ENCODE peak calls at places on chromosomes 1 and 21, in six cellular contexts. E is IMR-90, R is cardiac muscle cell, F is epithelial cell of esophagus, J is AG10803, G is stomach. H is an unnamed sample.

GRCh38 chr1:38570576-38570975 is 289.0 kb downstream of the RRAGC start:
- DNase-seq in E (no peak), R (no peak), F (no peak), J (no peak), G (no peak), H (no peak)

GRCh38 chr21:32411366-32412161 is 942 bp upstream of the EVA1C start:
- DNase-seq in E (peak), R (peak), F (peak), J (peak), G (peak), H (peak)

GRCh38 chr1:64186138-64186897 is 17.1 kb upstream of the UBE2U start:
- DNase-seq in E (no peak), R (no peak), F (peak), J (no peak), G (peak), H (no peak)

GRCh38 chr21:42319851-42320602 is 4.8 kb upstream of the TFF3 start:
- DNase-seq in E (no peak), R (no peak), F (no peak), J (no peak), G (no peak), H (no peak)

GRCh38 chr1:18928406-18928805 is 26.1 kb upstream of the ALDH4A1 start:
- DNase-seq in E (no peak), R (no peak), F (no peak), J (no peak), G (no peak), H (no peak)

GRCh38 chr1:62240651-62241050 is 46.0 kb downstream of the L1TD1 start:
- DNase-seq in E (no peak), R (no peak), F (no peak), J (no peak), G (no peak), H (no peak)

GRCh38 chr21:45546636-45547203 is 4.5 kb upstream of the SLC19A1 start:
- DNase-seq in E (no peak), R (no peak), F (no peak), J (no peak), G (no peak), H (peak)

GRCh38 chr21:44911384-44912157 is 9.1 kb downstream of the ITGB2 start:
- DNase-seq in E (no peak), R (no peak), F (peak), J (no peak), G (peak), H (peak)

GRCh38 chr1:230127105-230128054 is 60.3 kb downstream of the GALNT2 start:
- DNase-seq in E (no peak), R (no peak), F (no peak), J (no peak), G (no peak), H (no peak)

GRCh38 chr1:225845633-225846259 is 35.8 kb downstream of the EPHX1 start:
- DNase-seq in E (peak), R (peak), F (peak), J (peak), G (peak), H (peak)

GRCh38 chr21:28561772-28562171 is 430.9 kb downstream of the LTN1 start:
- DNase-seq in E (no peak), R (no peak), F (no peak), J (no peak), G (no peak), H (no peak)

GRCh38 chr1:162551969-162552683 is 9.4 kb upstream of the UAP1 start:
- DNase-seq in E (no peak), R (peak), F (no peak), J (peak), G (no peak), H (no peak)

GRCh38 chr1:234231061-234231892 is 142.0 kb upstream of the COA6 start:
- DNase-seq in E (no peak), R (no peak), F (no peak), J (no peak), G (no peak), H (no peak)

GRCh38 chr1:226029568-226030225 is 30.6 kb upstream of the SDE2 start:
- DNase-seq in E (no peak), R (no peak), F (no peak), J (no peak), G (no peak), H (no peak)

GRCh38 chr1:32263744-32264143 is 12.7 kb downstream of the LCK start:
- DNase-seq in E (no peak), R (no peak), F (no peak), J (no peak), G (no peak), H (no peak)

GRCh38 chr21:42474043-42474831 is 21.8 kb downstream of the RSPH1 start:
- DNase-seq in E (no peak), R (peak), F (peak), J (no peak), G (peak), H (peak)

GRCh38 chr21:28138272-28138671 is 854.4 kb downstream of the LTN1 start:
- DNase-seq in E (peak), R (no peak), F (no peak), J (peak), G (no peak), H (no peak)

GRCh38 chr1:201917362-201918033 is 28.8 kb downstream of the SHISA4 start:
- DNase-seq in E (peak), R (peak), F (peak), J (peak), G (no peak), H (peak)

GRCh38 chr1:228274452-228275153 is 66.8 kb downstream of the OBSCN start:
- DNase-seq in E (no peak), R (no peak), F (no peak), J (no peak), G (no peak), H (no peak)

GRCh38 chr1:41371630-41372599 is 10.7 kb downstream of the FOXO6 start:
- DNase-seq in E (no peak), R (no peak), F (no peak), J (no peak), G (no peak), H (peak)

GRCh38 chr1:200628223-200628868 is 7.8 kb upstream of the KIF14 start:
- DNase-seq in E (no peak), R (no peak), F (no peak), J (no peak), G (no peak), H (no peak)

GRCh38 chr21:44982558-44983244 is 42.9 kb downstream of the SLX9 start:
- DNase-seq in E (peak), R (peak), F (peak), J (no peak), G (peak), H (peak)

GRCh38 chr1:246790833-246791232 is 66.6 kb downstream of the SCCPDH start:
- DNase-seq in E (no peak), R (no peak), F (no peak), J (no peak), G (no peak), H (peak)

GRCh38 chr1:100036718-100037664 is 67.2 kb downstream of the SLC35A3 start:
- DNase-seq in E (peak), R (peak), F (peak), J (peak), G (no peak), H (no peak)

GRCh38 chr1:27348861-27349783 is 7.3 kb downstream of the SYTL1 start:
- DNase-seq in E (no peak), R (peak), F (peak), J (no peak), G (peak), H (no peak)

GRCh38 chr1:11893907-11894251 is 32.3 kb downstream of the KIAA2013 start:
- DNase-seq in E (peak), R (peak), F (peak), J (peak), G (peak), H (no peak)

GRCh38 chr1:27235827-27236226 is 1.4 kb downstream of the WDTC1 start:
- DNase-seq in E (peak), R (peak), F (peak), J (peak), G (no peak), H (no peak)

GRCh38 chr21:43331962-43332458 is 94.9 kb downstream of the SIK1 start:
- DNase-seq in E (peak), R (peak), F (peak), J (peak), G (no peak), H (peak)

GRCh38 chr1:84871181-84871580 is 21.8 kb downstream of the LPAR3 start:
- DNase-seq in E (no peak), R (no peak), F (no peak), J (peak), G (no peak), H (no peak)

GRCh38 chr1:114137497-114137896 is 16.2 kb downstream of the SYT6 start:
- DNase-seq in E (no peak), R (no peak), F (no peak), J (no peak), G (no peak), H (no peak)

GRCh38 chr1:168674252-168674651 is 54.8 kb downstream of the DPT start:
- DNase-seq in E (no peak), R (no peak), F (no peak), J (no peak), G (no peak), H (no peak)

GRCh38 chr1:169250022-169250421 is 117.6 kb downstream of the NME7 start:
- DNase-seq in E (peak), R (peak), F (peak), J (no peak), G (no peak), H (no peak)

GRCh38 chr1:222195857-222196256 is 352.0 kb downstream of the HHIPL2 start:
- DNase-seq in E (peak), R (no peak), F (peak), J (no peak), G (no peak), H (no peak)

GRCh38 chr1:45843474-45843905 is 40.1 kb downstream of the MAST2 start:
- DNase-seq in E (peak), R (peak), F (peak), J (peak), G (no peak), H (no peak)

GRCh38 chr1:67674260-67675011 is 10.6 kb upstream of the GADD45A start:
- DNase-seq in E (peak), R (peak), F (no peak), J (peak), G (no peak), H (no peak)

GRCh38 chr1:240426056-240426455 is 185.9 kb downstream of the GREM2 start:
- DNase-seq in E (no peak), R (no peak), F (no peak), J (peak), G (no peak), H (no peak)

GRCh38 chr1:168443899-168444298 is 99.9 kb downstream of the XCL2 start:
- DNase-seq in E (no peak), R (no peak), F (no peak), J (no peak), G (no peak), H (no peak)

GRCh38 chr1:13869172-13869797 is 169.3 kb downstream of the PRDM2 start:
- DNase-seq in E (no peak), R (no peak), F (no peak), J (no peak), G (no peak), H (no peak)

GRCh38 chr1:173420330-173420806 is 56.8 kb upstream of the PRDX6 start:
- DNase-seq in E (peak), R (peak), F (peak), J (peak), G (peak), H (no peak)

GRCh38 chr1:15701784-15702183 is 17.7 kb downstream of the PLEKHM2 start:
- DNase-seq in E (no peak), R (no peak), F (no peak), J (no peak), G (no peak), H (no peak)
- H3K4me3 ChIP-seq in E (no peak), R (no peak), F (no peak), J (no peak), G (no peak), H (no peak)

GRCh38 chr1:154481058-154481457 is 21.0 kb upstream of the TDRD10 start:
- DNase-seq in E (no peak), R (no peak), F (no peak), J (no peak), G (peak), H (no peak)
- TF ChIP-seq CTCF in E (no peak), R (no peak), F (no peak), J (no peak), G (no peak), H (no peak)

DNA sequence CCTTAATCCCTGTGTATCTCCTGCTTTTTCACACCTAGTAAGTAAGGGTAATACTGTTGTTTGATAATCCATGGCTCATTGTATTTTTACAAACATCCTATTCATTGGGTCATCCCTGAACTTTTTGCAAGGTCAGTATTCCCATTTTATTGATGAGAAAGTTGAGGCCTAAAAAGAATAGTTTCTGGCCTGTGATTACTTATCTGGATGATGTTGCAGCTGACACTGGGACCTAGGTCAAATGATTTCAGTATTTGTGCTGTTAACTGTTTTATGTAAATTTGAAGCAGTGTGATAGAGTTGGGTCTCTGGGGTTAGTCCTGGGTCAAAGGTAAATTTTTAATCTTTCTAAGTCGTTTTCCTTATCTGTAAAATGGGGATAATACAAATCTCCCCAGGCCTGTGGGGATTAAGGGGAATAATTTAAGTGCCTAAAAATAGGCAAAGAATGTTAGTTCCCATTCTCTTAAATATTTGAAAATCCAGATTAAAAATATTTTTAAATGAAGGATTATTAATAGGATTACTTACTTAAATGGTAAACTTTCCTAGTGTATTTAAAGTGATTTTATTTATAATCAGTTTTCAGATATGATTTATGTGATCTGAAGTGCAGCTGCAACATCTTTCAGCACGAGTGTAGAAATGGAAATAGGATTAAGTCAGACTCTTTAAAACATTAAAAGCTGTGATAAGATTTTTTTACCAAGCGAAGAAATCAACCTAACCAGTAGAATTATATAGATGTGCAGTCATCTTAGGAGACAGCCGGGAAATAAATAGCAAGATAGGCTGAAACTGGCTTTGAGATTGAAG is 4.3 kb downstream of the PPP2R5A start:
- DNase-seq in E (no peak), R (no peak), F (no peak), J (no peak), G (no peak), H (no peak)
- H3K4me3 ChIP-seq in E (no peak), R (no peak), F (no peak), J (no peak), G (no peak), H (peak)

GRCh38 chr1:170881268-170882265 is 53.8 kb upstream of the MROH9 start:
- DNase-seq in E (peak), R (peak), F (peak), J (peak), G (no peak), H (no peak)
- TF ChIP-seq CTCF in E (peak), R (peak), F (peak), J (peak), G (peak), H (peak)

DNA sequence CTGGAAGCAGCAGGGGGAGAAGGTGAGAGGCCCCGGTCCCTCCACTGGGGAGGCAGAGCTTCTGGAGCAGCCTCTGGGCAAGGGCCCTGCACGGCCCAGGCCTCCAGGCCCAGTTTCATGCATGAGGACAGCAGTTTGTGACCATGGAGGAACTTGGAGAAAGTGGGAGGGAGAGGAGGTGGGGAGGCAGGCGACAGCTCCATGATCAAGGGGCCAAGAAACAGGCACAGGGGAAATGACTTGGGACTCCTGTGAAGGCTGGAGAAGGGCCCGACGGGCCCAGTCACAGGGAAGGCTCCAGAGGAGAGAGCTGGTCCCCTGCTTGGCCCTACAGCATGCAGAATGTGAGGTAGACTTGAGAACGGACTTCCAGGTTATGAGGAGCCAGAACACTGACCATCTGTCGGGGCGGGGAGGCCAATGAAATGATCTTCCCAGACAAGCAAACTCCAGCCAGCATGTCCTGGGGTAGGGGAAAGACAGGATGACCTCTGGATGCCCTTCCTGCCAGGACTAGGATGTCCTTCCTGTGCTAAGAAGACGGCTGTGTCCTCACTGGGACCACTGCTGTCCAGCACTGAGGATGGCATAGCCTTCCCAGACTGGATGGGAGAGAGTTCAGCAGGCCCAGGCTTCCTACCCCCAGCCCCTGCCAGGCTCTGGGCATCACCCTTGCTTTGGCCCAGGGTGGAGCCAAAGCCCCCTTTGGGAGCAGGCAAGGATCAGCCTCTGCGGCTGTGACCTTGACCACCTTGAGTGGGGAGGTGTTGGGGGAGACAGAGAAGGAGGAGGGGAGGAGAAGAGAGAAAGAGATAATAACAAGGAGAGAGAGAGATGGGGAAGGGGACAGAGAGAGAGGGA is 548.2 kb downstream of the PTPRU start:
- DNase-seq in E (no peak), R (no peak), F (no peak), J (no peak), G (no peak), H (no peak)
- H3K4me3 ChIP-seq in E (no peak), R (no peak), F (no peak), J (no peak), G (no peak), H (no peak)

H was measured in tibial artery.